ENCODE peak calls at places on chromosomes 7 and 10, in eight cellular contexts. One of them, this sample, is unnamed.

GRCh38 chr10:14751576-14752330 is 22.9 kb downstream of the FAM107B start:
- DNase-seq in RWPE1: no peak
- DNase-seq in lower lobe of right lung: no peak
- DNase-seq in heart right ventricle: peak; percentile 66
- DNase-seq in spleen: no peak
- DNase-seq in kidney: peak; percentile 80
- DNase-seq in CD4-positive, alpha-beta T cell: no peak
- DNase-seq in psoas muscle: peak; percentile 76
- DNase-seq in this sample: no peak

GRCh38 chr7:128435311-128435654 is 20.4 kb upstream of the HILPDA start:
- DNase-seq in RWPE1: no peak
- DNase-seq in lower lobe of right lung: no peak
- DNase-seq in heart right ventricle: no peak
- DNase-seq in spleen: no peak
- DNase-seq in kidney: no peak
- DNase-seq in CD4-positive, alpha-beta T cell: no peak
- DNase-seq in psoas muscle: no peak
- DNase-seq in this sample: no peak

GRCh38 chr7:988963-989529 is 6.1 kb downstream of the CYP2W1 start:
- DNase-seq in RWPE1: no peak
- DNase-seq in lower lobe of right lung: no peak
- DNase-seq in heart right ventricle: no peak
- DNase-seq in spleen: no peak
- DNase-seq in kidney: peak; percentile 75
- DNase-seq in CD4-positive, alpha-beta T cell: no peak
- DNase-seq in psoas muscle: no peak
- DNase-seq in this sample: no peak

GRCh38 chr7:126185959-126186580 is 1066.7 kb downstream of the GRM8 start:
- DNase-seq in RWPE1: no peak
- DNase-seq in lower lobe of right lung: no peak
- DNase-seq in heart right ventricle: no peak
- DNase-seq in spleen: no peak
- DNase-seq in kidney: peak; percentile 37
- DNase-seq in CD4-positive, alpha-beta T cell: no peak
- DNase-seq in psoas muscle: no peak
- DNase-seq in this sample: no peak

GRCh38 chr7:133783276-133783675 is 343.9 kb upstream of the LRGUK start:
- DNase-seq in RWPE1: no peak
- DNase-seq in lower lobe of right lung: no peak
- DNase-seq in heart right ventricle: no peak
- DNase-seq in spleen: no peak
- DNase-seq in kidney: no peak
- DNase-seq in CD4-positive, alpha-beta T cell: no peak
- DNase-seq in psoas muscle: no peak
- DNase-seq in this sample: no peak

GRCh38 chr7:76069238-76069638 is 21.3 kb downstream of the MDH2 start:
- DNase-seq in RWPE1: peak; percentile 87
- DNase-seq in lower lobe of right lung: peak; percentile 72
- DNase-seq in heart right ventricle: peak; percentile 38
- DNase-seq in spleen: no peak
- DNase-seq in kidney: peak; percentile 73
- DNase-seq in CD4-positive, alpha-beta T cell: no peak
- DNase-seq in psoas muscle: peak; percentile 63
- DNase-seq in this sample: peak; percentile 72

GRCh38 chr7:123682690-123683089 is 27.0 kb downstream of the LMOD2 start:
- DNase-seq in RWPE1: peak; percentile 30
- DNase-seq in lower lobe of right lung: no peak
- DNase-seq in heart right ventricle: no peak
- DNase-seq in spleen: no peak
- DNase-seq in kidney: no peak
- DNase-seq in CD4-positive, alpha-beta T cell: no peak
- DNase-seq in psoas muscle: no peak
- DNase-seq in this sample: peak; percentile 24

GRCh38 chr7:158748335-158748734 is 43.7 kb upstream of the NCAPG2 start:
- DNase-seq in RWPE1: no peak
- DNase-seq in lower lobe of right lung: no peak
- DNase-seq in heart right ventricle: no peak
- DNase-seq in spleen: no peak
- DNase-seq in kidney: no peak
- DNase-seq in CD4-positive, alpha-beta T cell: no peak
- DNase-seq in psoas muscle: no peak
- DNase-seq in this sample: no peak

GRCh38 chr10:71354771-71355170 is 35.7 kb downstream of the SLC29A3 start:
- DNase-seq in RWPE1: no peak
- DNase-seq in lower lobe of right lung: no peak
- DNase-seq in heart right ventricle: no peak
- DNase-seq in spleen: no peak
- DNase-seq in kidney: no peak
- DNase-seq in CD4-positive, alpha-beta T cell: no peak
- DNase-seq in psoas muscle: no peak
- DNase-seq in this sample: no peak

GRCh38 chr10:32940321-32941264 is 17.4 kb downstream of the ITGB1 start:
- DNase-seq in RWPE1: no peak
- DNase-seq in lower lobe of right lung: no peak
- DNase-seq in heart right ventricle: no peak
- DNase-seq in spleen: no peak
- DNase-seq in kidney: no peak
- DNase-seq in CD4-positive, alpha-beta T cell: no peak
- DNase-seq in psoas muscle: no peak
- DNase-seq in this sample: no peak

GRCh38 chr7:81845628-81846259 is 75.9 kb upstream of the HGF start:
- DNase-seq in RWPE1: no peak
- DNase-seq in lower lobe of right lung: no peak
- DNase-seq in heart right ventricle: no peak
- DNase-seq in spleen: no peak
- DNase-seq in kidney: no peak
- DNase-seq in CD4-positive, alpha-beta T cell: no peak
- DNase-seq in psoas muscle: no peak
- DNase-seq in this sample: no peak

GRCh38 chr7:13117103-13117502 is 429.7 kb downstream of the ARL4A start:
- DNase-seq in RWPE1: peak; percentile 35
- DNase-seq in lower lobe of right lung: no peak
- DNase-seq in heart right ventricle: no peak
- DNase-seq in spleen: no peak
- DNase-seq in kidney: no peak
- DNase-seq in CD4-positive, alpha-beta T cell: no peak
- DNase-seq in psoas muscle: no peak
- DNase-seq in this sample: no peak

GRCh38 chr10:102904337-102904736 is 13.8 kb upstream of the CNNM2 start:
- DNase-seq in RWPE1: no peak
- DNase-seq in lower lobe of right lung: no peak
- DNase-seq in heart right ventricle: no peak
- DNase-seq in spleen: no peak
- DNase-seq in kidney: no peak
- DNase-seq in CD4-positive, alpha-beta T cell: no peak
- DNase-seq in psoas muscle: no peak
- DNase-seq in this sample: no peak

GRCh38 chr10:68423522-68423921 is 16.4 kb upstream of the RUFY2 start:
- DNase-seq in RWPE1: no peak
- DNase-seq in lower lobe of right lung: no peak
- DNase-seq in heart right ventricle: no peak
- DNase-seq in spleen: no peak
- DNase-seq in kidney: no peak
- DNase-seq in CD4-positive, alpha-beta T cell: peak; percentile 8
- DNase-seq in psoas muscle: no peak
- DNase-seq in this sample: no peak

DNA sequence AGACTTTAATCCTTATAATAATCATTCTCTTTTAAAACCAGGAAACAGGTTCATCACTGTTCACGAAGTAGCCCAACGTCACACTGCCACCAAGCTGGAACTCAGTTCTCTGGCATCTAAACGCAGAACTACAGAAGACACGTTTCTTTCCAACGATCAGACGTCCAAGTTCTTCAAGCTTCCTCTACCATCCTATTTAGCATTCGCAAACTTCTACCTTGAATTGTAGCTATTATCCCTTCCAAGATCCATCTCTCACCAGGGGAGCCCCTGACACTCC is 647 bp downstream of the TRDMT1 start:
- DNase-seq in RWPE1: peak; percentile 8
- DNase-seq in lower lobe of right lung: no peak
- DNase-seq in heart right ventricle: peak; percentile 60
- DNase-seq in spleen: no peak
- DNase-seq in kidney: no peak
- DNase-seq in CD4-positive, alpha-beta T cell: peak; percentile 29
- DNase-seq in psoas muscle: no peak
- DNase-seq in this sample: no peak
- TF ChIP-seq CTCF in RWPE1: no peak
- TF ChIP-seq CTCF in lower lobe of right lung: no peak
- TF ChIP-seq CTCF in heart right ventricle: peak; percentile 40
- TF ChIP-seq CTCF in spleen: no peak
- TF ChIP-seq CTCF in kidney: peak; percentile 12
- TF ChIP-seq CTCF in CD4-positive, alpha-beta T cell: peak; percentile 8
- TF ChIP-seq CTCF in psoas muscle: no peak
- TF ChIP-seq CTCF in this sample: no peak

DNA sequence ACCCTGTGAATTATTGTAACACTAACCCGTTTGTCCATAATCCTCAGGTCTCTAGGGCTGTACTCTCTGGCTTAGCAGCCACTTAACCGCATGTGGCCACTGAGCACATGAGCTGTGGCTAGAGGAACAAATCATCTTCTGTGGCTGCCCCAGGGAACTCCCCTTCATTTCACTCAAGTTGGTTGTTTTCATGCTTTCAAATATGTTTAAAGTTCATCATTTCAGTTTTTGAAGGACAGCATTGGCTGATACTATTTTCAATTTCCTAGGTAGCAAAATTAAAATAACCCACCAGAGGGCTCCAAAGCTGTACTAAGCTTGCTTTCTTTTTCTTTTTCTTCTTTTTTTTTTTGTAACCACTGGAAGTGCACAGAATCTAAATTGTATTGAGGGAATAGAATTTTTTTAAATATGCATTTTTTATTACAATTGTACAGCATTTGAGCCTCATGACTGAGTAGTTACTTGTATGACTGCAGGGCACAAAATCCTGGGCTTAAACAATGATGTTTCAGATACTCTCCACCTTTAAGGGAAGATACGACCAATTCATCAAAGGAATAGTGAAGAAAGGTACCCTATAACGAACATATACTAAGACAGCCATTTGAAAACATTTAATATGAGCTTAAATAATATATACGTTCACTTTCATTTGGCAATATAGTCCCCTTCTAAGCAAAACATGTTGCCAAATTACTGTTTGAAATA is 38.6 kb downstream of the MRC1 start:
- DNase-seq in RWPE1: no peak
- DNase-seq in lower lobe of right lung: no peak
- DNase-seq in heart right ventricle: no peak
- DNase-seq in spleen: no peak
- DNase-seq in kidney: no peak
- DNase-seq in CD4-positive, alpha-beta T cell: no peak
- DNase-seq in psoas muscle: no peak
- DNase-seq in this sample: no peak
- TF ChIP-seq CTCF in RWPE1: peak; percentile 66
- TF ChIP-seq CTCF in lower lobe of right lung: peak; percentile 40
- TF ChIP-seq CTCF in heart right ventricle: peak; percentile 54
- TF ChIP-seq CTCF in spleen: peak; percentile 19
- TF ChIP-seq CTCF in kidney: peak; percentile 8
- TF ChIP-seq CTCF in CD4-positive, alpha-beta T cell: no peak
- TF ChIP-seq CTCF in psoas muscle: peak; percentile 20
- TF ChIP-seq CTCF in this sample: peak; percentile 23

DNA sequence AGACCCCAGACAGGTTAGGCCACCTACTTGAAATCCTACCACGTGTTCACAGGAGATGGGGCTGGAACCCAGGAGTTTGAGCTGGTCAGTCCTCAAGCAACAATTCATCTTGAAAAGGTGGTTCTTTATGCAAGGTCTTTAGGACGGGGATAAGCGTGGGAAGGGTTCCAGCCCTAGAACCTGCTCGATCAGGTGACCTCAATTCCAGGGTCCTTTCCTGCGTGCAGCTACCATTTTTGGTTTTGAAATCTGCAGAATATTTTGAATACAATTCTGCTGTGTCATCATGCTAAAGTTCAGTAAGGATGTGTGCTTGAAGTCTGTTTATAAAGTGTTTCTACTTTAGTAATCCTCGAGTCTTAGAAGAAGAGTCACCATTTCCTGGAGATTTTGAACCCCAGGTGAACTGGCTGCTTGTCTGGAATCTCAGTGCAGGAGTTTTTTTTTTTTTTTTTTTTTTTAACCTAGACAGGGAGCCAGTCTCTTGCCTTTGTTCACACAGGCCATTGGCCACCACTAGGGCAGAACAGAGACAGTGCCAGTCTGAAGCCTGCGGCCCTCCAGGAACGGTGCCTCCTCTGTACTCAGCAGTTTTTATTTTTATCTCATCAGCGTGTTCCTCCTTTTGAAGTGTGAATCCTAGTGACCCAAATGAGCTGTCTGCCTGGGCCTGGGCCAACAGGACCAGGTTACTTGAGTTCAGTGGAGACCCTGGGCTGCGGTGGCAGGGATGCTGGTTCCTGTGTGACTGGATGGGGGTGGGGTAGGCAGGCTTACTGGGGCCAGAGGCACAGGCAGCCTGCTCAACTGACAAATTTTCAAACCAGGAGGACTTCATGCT is 54.6 kb downstream of the EEPD1 start:
- DNase-seq in RWPE1: peak; percentile 44
- DNase-seq in lower lobe of right lung: peak; percentile 50
- DNase-seq in heart right ventricle: peak; percentile 50
- DNase-seq in spleen: peak; percentile 79
- DNase-seq in kidney: no peak
- DNase-seq in CD4-positive, alpha-beta T cell: peak; percentile 7
- DNase-seq in psoas muscle: peak; percentile 79
- DNase-seq in this sample: no peak
- TF ChIP-seq CTCF in RWPE1: no peak
- TF ChIP-seq CTCF in lower lobe of right lung: peak; percentile 11
- TF ChIP-seq CTCF in heart right ventricle: no peak
- TF ChIP-seq CTCF in spleen: no peak
- TF ChIP-seq CTCF in kidney: peak; percentile 18
- TF ChIP-seq CTCF in CD4-positive, alpha-beta T cell: no peak
- TF ChIP-seq CTCF in psoas muscle: peak; percentile 30
- TF ChIP-seq CTCF in this sample: no peak

GRCh38 chr7:116180302-116180701 is 30.0 kb upstream of the TES start:
- DNase-seq in RWPE1: peak; percentile 47
- DNase-seq in lower lobe of right lung: no peak
- DNase-seq in heart right ventricle: peak; percentile 14
- DNase-seq in spleen: no peak
- DNase-seq in kidney: no peak
- DNase-seq in CD4-positive, alpha-beta T cell: peak; percentile 20
- DNase-seq in psoas muscle: no peak
- DNase-seq in this sample: no peak
- TF ChIP-seq CTCF in RWPE1: peak; percentile 89
- TF ChIP-seq CTCF in lower lobe of right lung: peak; percentile 71
- TF ChIP-seq CTCF in heart right ventricle: peak; percentile 81
- TF ChIP-seq CTCF in spleen: peak; percentile 76
- TF ChIP-seq CTCF in kidney: peak; percentile 72
- TF ChIP-seq CTCF in CD4-positive, alpha-beta T cell: peak; percentile 85
- TF ChIP-seq CTCF in psoas muscle: peak; percentile 58
- TF ChIP-seq CTCF in this sample: peak; percentile 64

DNA sequence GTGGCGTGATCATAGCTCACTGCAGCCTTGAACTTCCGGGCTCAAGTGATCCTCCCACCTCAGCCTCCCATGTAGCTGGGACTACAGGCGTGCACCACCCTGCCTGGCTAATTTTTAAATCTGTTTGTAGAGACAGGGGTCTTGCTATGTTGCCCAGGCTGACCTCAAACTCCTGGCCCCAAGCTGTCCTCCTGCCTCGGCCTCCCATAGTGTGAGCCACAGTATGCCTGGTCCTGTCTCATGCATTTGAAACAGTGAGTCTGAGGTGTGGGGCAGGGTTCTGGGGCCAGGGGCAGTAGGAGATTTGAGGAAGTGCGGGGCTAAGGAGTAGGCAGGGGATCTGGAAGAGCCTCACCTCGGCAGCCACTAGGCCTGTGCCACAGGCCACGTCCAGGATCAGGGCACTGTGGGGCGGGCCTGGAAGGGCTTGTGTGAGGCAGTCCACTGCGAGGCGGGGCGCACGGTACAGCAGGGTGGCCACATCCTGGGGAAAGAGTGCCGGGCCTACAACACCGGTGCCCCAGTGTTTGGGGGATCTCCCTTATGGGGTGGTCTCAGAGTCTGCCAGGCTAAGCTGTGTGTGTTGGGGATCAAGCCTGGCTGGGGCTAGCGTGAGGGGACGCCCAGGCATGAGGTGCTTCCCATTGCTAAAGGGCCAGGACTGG is 1.5 kb downstream of the METTL27 start:
- DNase-seq in RWPE1: no peak
- DNase-seq in lower lobe of right lung: no peak
- DNase-seq in heart right ventricle: no peak
- DNase-seq in spleen: no peak
- DNase-seq in kidney: no peak
- DNase-seq in CD4-positive, alpha-beta T cell: no peak
- DNase-seq in psoas muscle: no peak
- DNase-seq in this sample: no peak
- TF ChIP-seq CTCF in RWPE1: no peak
- TF ChIP-seq CTCF in lower lobe of right lung: no peak
- TF ChIP-seq CTCF in heart right ventricle: no peak
- TF ChIP-seq CTCF in spleen: no peak
- TF ChIP-seq CTCF in kidney: no peak
- TF ChIP-seq CTCF in CD4-positive, alpha-beta T cell: no peak
- TF ChIP-seq CTCF in psoas muscle: no peak
- TF ChIP-seq CTCF in this sample: no peak